ENCODE peak calls at places on chromosomes 12 and 14, in five cellular contexts. F is stimulated activated CD4-positive, alpha-beta T cell treated with anti-CD3 and anti-CD28 coated beads, Interleukin-15, amount 100 ng/mL, for 1 hour; Q is pancreas; U is NCI-H1105; M is HuH-7.5. Y is an unnamed sample.

GRCh38 chr12:54504550-54504949 is 7.0 kb downstream of the NCKAP1L start:
- DNase-seq in F (no peak), Q (no peak), U (no peak), M (no peak), Y (no peak)

GRCh38 chr12:53287741-53288216 is 7.6 kb upstream of the PFDN5 start:
- DNase-seq in F (peak; percentile 57), Q (peak; percentile 52), U (peak; percentile 2), M (peak; percentile 69), Y (peak; percentile 89)

GRCh38 chr12:66036317-66036716 is 94.2 kb downstream of the LLPH start:
- DNase-seq in F (no peak), Q (peak; percentile 23), U (no peak), M (no peak), Y (no peak)

GRCh38 chr12:55707841-55708694 is at the start of gene ITGA7:
- DNase-seq in F (peak; percentile 42), Q (no peak), U (peak; percentile 62), M (peak; percentile 84), Y (peak; percentile 100)

GRCh38 chr14:93787465-93788306 is 599 bp downstream of the PRIMA1 start:
- DNase-seq in F (no peak), Q (no peak), U (no peak), M (no peak), Y (peak; percentile 90)

GRCh38 chr12:79706156-79706555 is 15.4 kb upstream of the PAWR start:
- DNase-seq in F (no peak), Q (no peak), U (no peak), M (no peak), Y (no peak)

GRCh38 chr12:69421548-69421947 is 48.6 kb upstream of the FRS2 start:
- DNase-seq in F (no peak), Q (no peak), U (no peak), M (no peak), Y (no peak)

GRCh38 chr12:18431776-18432175 is 170.5 kb downstream of the PIK3C2G start:
- DNase-seq in F (no peak), Q (no peak), U (no peak), M (no peak), Y (no peak)

GRCh38 chr14:22977684-22978486 is 4.5 kb downstream of the AJUBA start:
- DNase-seq in F (no peak), Q (peak; percentile 86), U (no peak), M (peak; percentile 91), Y (peak; percentile 93)

GRCh38 chr14:61512026-61512425 is 183.3 kb upstream of the HIF1A start:
- DNase-seq in F (no peak), Q (no peak), U (no peak), M (no peak), Y (no peak)

GRCh38 chr14:95054346-95055280 is 102.7 kb downstream of the DICER1 start:
- DNase-seq in F (no peak), Q (no peak), U (no peak), M (no peak), Y (no peak)

GRCh38 chr12:25276199-25276937 is 25.6 kb upstream of the KRAS start:
- DNase-seq in F (peak; percentile 5), Q (peak; percentile 46), U (peak; percentile 45), M (no peak), Y (no peak)

GRCh38 chr14:65412881-65413738 is 580 bp downstream of the FUT8 start:
- DNase-seq in F (peak; percentile 4), Q (peak; percentile 8), U (peak; percentile 76), M (peak; percentile 20), Y (peak; percentile 69)

GRCh38 chr14:24064091-24064795 is 7.1 kb upstream of the CPNE6 start:
- DNase-seq in F (no peak), Q (no peak), U (no peak), M (no peak), Y (peak; percentile 22)

GRCh38 chr12:116199160-116199559 is 78.3 kb downstream of the MED13L start:
- DNase-seq in F (no peak), Q (no peak), U (no peak), M (no peak), Y (no peak)

GRCh38 chr14:35534130-35534883 is at the start of gene INSM2:
- DNase-seq in F (no peak), Q (no peak), U (peak; percentile 41), M (no peak), Y (no peak)

GRCh38 chr12:107091381-107091780 is 2.0 kb downstream of the CRY1 start:
- DNase-seq in F (no peak), Q (peak; percentile 18), U (peak; percentile 54), M (no peak), Y (no peak)

GRCh38 chr12:2640281-2640680 is 154.5 kb upstream of the FKBP4 start:
- DNase-seq in F (no peak), Q (no peak), U (no peak), M (no peak), Y (no peak)

GRCh38 chr12:127230843-127231260 is 1036.1 kb upstream of the TMEM132C start:
- DNase-seq in F (no peak), Q (no peak), U (no peak), M (no peak), Y (no peak)

GRCh38 chr14:22383515-22384166 is 205.4 kb downstream of the DAD1 start:
- DNase-seq in F (no peak), Q (no peak), U (no peak), M (no peak), Y (no peak)

GRCh38 chr14:95294834-95295599 is 24.7 kb downstream of the CLMN start:
- DNase-seq in F (no peak), Q (no peak), U (no peak), M (no peak), Y (no peak)

GRCh38 chr14:36976571-36977023 is 195.8 kb downstream of the SLC25A21 start:
- DNase-seq in F (no peak), Q (no peak), U (no peak), M (no peak), Y (no peak)